ENCODE peak calls at places on chromosome 17, in four cellular contexts. L is T-helper 2 cell, J is WTC11, H is LHCN-M2. O is an unnamed sample.

GRCh38 chr17:39738568-39738901 is 797 bp downstream of the GRB7 start:
- DNase-seq in J (peak), L (no peak), H (no peak), O (peak)

GRCh38 chr17:68019336-68019674 is 16.2 kb upstream of the KPNA2 start:
- DNase-seq in H (no peak), J (no peak), L (no peak), O (no peak)

GRCh38 chr17:66786101-66786500 is 48.8 kb upstream of the CACNG5 start:
- DNase-seq in H (peak), J (no peak), L (no peak), O (no peak)

GRCh38 chr17:74431568-74432483 is at the start of gene GPRC5C:
- DNase-seq in J (peak), L (no peak), H (no peak), O (peak)

GRCh38 chr17:36938566-36939058 is 1.3 kb downstream of the LHX1 start:
- DNase-seq in J (peak), L (no peak), H (no peak), O (no peak)

GRCh38 chr17:81042606-81043005 is 7.7 kb downstream of the BAIAP2 start:
- DNase-seq in H (no peak), J (no peak), L (no peak), O (no peak)

GRCh38 chr17:16407911-16408588 is 7.3 kb upstream of the TRPV2 start:
- DNase-seq in H (peak), L (no peak), J (peak), O (peak)

GRCh38 chr17:9239821-9240658 is 218.7 kb downstream of the NTN1 start:
- DNase-seq in L (peak), J (peak), H (peak), O (peak)

GRCh38 chr17:35163886-35164285 is 16.3 kb downstream of the UNC45B start:
- DNase-seq in L (no peak), H (no peak), J (no peak), O (no peak)

GRCh38 chr17:74525781-74526288 is 5.4 kb downstream of the CD300LB start:
- DNase-seq in J (no peak), H (no peak), L (no peak), O (no peak)

GRCh38 chr17:72118588-72119279 is 2.1 kb upstream of the SOX9 start:
- DNase-seq in J (peak), L (no peak), H (peak), O (no peak)

GRCh38 chr17:50201226-50201854 is at the start of gene COL1A1:
- DNase-seq in L (no peak), J (peak), H (peak), O (peak)

O was measured in iPS-NIHi11.